ENCODE peak calls at places on chromosomes 7 and 10, in six cellular contexts. One of them, this sample, is unnamed.

GRCh38 chr10:30833625-30833970 is 198.1 kb downstream of the ZNF438 start:
- DNase-seq in CD8-positive, alpha-beta memory T cell: no peak
- DNase-seq in thoracic aorta: no peak
- DNase-seq in lung: no peak
- DNase-seq in spleen: peak; percentile 36
- DNase-seq in HepG2: no peak
- DNase-seq in this sample: no peak

GRCh38 chr7:25431956-25432355 is 203.7 kb upstream of the NPVF start:
- DNase-seq in thoracic aorta: no peak
- DNase-seq in HepG2: no peak
- DNase-seq in spleen: no peak
- DNase-seq in CD8-positive, alpha-beta memory T cell: no peak
- DNase-seq in lung: no peak
- DNase-seq in this sample: no peak

GRCh38 chr7:25804154-25804553 is 347.8 kb upstream of the NFE2L3 start:
- DNase-seq in HepG2: no peak
- DNase-seq in CD8-positive, alpha-beta memory T cell: no peak
- DNase-seq in lung: no peak
- DNase-seq in thoracic aorta: no peak
- DNase-seq in spleen: no peak
- DNase-seq in this sample: no peak

GRCh38 chr10:13206546-13207443 is 27.4 kb downstream of the UCMA start:
- DNase-seq in HepG2: peak; percentile 6
- DNase-seq in lung: no peak
- DNase-seq in thoracic aorta: no peak
- DNase-seq in CD8-positive, alpha-beta memory T cell: no peak
- DNase-seq in spleen: no peak
- DNase-seq in this sample: peak; percentile 15

GRCh38 chr7:2374830-2375728 is 20.5 kb downstream of the EIF3B start:
- DNase-seq in spleen: no peak
- DNase-seq in CD8-positive, alpha-beta memory T cell: no peak
- DNase-seq in HepG2: no peak
- DNase-seq in lung: no peak
- DNase-seq in thoracic aorta: no peak
- DNase-seq in this sample: no peak

GRCh38 chr7:102106625-102107024 is 180.0 kb upstream of the SH2B2 start:
- DNase-seq in CD8-positive, alpha-beta memory T cell: no peak
- DNase-seq in HepG2: no peak
- DNase-seq in thoracic aorta: no peak
- DNase-seq in lung: no peak
- DNase-seq in spleen: peak; percentile 35
- DNase-seq in this sample: no peak

GRCh38 chr7:121931149-121931922 is 58.4 kb downstream of the PTPRZ1 start:
- DNase-seq in HepG2: no peak
- DNase-seq in spleen: no peak
- DNase-seq in thoracic aorta: no peak
- DNase-seq in lung: no peak
- DNase-seq in CD8-positive, alpha-beta memory T cell: no peak
- DNase-seq in this sample: no peak

GRCh38 chr7:112550468-112551060 is 69.8 kb downstream of the LSMEM1 start:
- DNase-seq in HepG2: peak; percentile 60
- DNase-seq in spleen: no peak
- DNase-seq in CD8-positive, alpha-beta memory T cell: peak; percentile 4
- DNase-seq in lung: no peak
- DNase-seq in thoracic aorta: no peak
- DNase-seq in this sample: peak; percentile 72

GRCh38 chr10:107914450-107915276 is 750.2 kb upstream of the SORCS1 start:
- DNase-seq in HepG2: no peak
- DNase-seq in CD8-positive, alpha-beta memory T cell: no peak
- DNase-seq in thoracic aorta: no peak
- DNase-seq in lung: no peak
- DNase-seq in spleen: peak; percentile 76
- DNase-seq in this sample: no peak

DNA sequence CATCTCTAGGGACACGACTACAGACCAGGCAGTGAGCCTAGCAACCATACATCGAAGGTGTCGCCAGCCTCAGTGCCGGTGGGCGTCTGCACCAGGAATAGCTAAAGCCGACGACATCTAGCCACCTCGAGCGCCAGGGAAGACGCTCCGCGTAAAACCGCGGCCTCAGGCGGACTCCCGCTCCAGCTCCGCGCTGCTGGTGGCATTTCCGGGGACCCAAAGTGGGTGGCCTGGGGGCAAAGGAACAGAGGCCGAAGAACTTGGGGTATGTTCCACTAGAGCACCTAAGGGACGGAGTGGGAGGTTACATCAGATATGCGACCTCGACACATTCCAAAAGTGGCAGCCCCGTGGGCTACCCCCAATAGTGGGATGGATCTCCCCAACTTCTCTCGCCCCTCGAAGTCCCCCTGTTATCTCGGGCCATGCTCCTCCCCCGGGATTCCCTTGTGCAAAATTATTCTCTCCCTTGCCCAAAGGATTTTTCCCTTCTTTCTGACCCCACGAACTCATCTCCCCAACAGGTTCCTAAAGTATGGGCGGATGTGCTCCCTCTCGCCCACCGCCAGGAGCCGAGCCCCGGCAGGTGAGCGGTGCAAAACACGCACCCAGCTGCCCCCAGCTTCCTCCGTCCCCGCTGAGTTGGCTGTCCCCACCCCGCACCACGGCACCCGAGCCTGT is 1.2 kb downstream of the KCNMA1 start:
- DNase-seq in HepG2: no peak
- DNase-seq in thoracic aorta: no peak
- DNase-seq in spleen: no peak
- DNase-seq in CD8-positive, alpha-beta memory T cell: no peak
- DNase-seq in lung: no peak
- DNase-seq in this sample: no peak
- H3K4me1 ChIP-seq in HepG2: no peaks in the 10 kb centered on the region
- H3K4me1 ChIP-seq in thoracic aorta: peaks cover 67% of the 10 kb centered on the region
- H3K4me1 ChIP-seq in spleen: peaks cover 33% of the 10 kb centered on the region
- H3K4me1 ChIP-seq in CD8-positive, alpha-beta memory T cell: no peaks in the 10 kb centered on the region
- H3K4me1 ChIP-seq in lung: no peaks in the 10 kb centered on the region
- H3K4me1 ChIP-seq in this sample: no peaks in the 10 kb centered on the region

DNA sequence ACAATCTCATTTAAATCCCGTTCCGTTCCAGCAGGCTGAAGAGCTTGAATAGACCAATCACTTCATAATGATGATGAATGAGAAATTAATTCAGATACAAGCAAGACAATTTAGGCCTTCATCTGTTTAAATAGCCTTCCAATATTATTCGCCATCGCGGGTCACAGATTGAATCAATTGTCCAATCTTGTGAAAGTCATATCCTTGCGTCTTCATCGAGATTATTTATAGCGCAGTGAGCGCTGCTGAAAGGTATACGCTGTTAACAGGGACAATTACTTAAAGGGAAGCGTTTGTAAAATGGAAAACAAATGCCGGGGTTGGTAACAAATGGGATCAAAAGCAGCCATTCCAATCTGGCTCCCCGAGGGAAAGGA is 8.5 kb downstream of the EVX1 start:
- DNase-seq in spleen: no peak
- DNase-seq in thoracic aorta: no peak
- DNase-seq in CD8-positive, alpha-beta memory T cell: no peak
- DNase-seq in lung: no peak
- DNase-seq in HepG2: no peak
- DNase-seq in this sample: no peak
- H3K27ac ChIP-seq in spleen: no peak overlapping the region
- H3K27ac ChIP-seq in thoracic aorta: no peak overlapping the region
- H3K27ac ChIP-seq in CD8-positive, alpha-beta memory T cell: no peak overlapping the region
- H3K27ac ChIP-seq in lung: no peak overlapping the region
- H3K27ac ChIP-seq in HepG2: no peak overlapping the region
- H3K27ac ChIP-seq in this sample: no peak overlapping the region

GRCh38 chr10:79434816-79435215 is 10.6 kb downstream of the ZCCHC24 start:
- DNase-seq in spleen: peak; percentile 32
- DNase-seq in CD8-positive, alpha-beta memory T cell: no peak
- DNase-seq in HepG2: no peak
- DNase-seq in lung: no peak
- DNase-seq in thoracic aorta: no peak
- DNase-seq in this sample: no peak
- H3K36me3 ChIP-seq in spleen: peaks cover 5% of the 10 kb centered on the region
- H3K36me3 ChIP-seq in CD8-positive, alpha-beta memory T cell: no peaks in the 10 kb centered on the region
- H3K36me3 ChIP-seq in HepG2: no peaks in the 10 kb centered on the region
- H3K36me3 ChIP-seq in lung: no peaks in the 10 kb centered on the region
- H3K36me3 ChIP-seq in thoracic aorta: no peaks in the 10 kb centered on the region
- H3K36me3 ChIP-seq in this sample: no peaks in the 10 kb centered on the region

GRCh38 chr10:45466784-45467183 is 92.8 kb downstream of the ALOX5 start:
- DNase-seq in lung: no peak
- DNase-seq in spleen: peak; percentile 77
- DNase-seq in CD8-positive, alpha-beta memory T cell: no peak
- DNase-seq in HepG2: no peak
- DNase-seq in thoracic aorta: no peak
- DNase-seq in this sample: no peak
- H3K4me1 ChIP-seq in lung: peaks cover 10% of the 10 kb centered on the region
- H3K4me1 ChIP-seq in spleen: peaks cover 69% of the 10 kb centered on the region
- H3K4me1 ChIP-seq in CD8-positive, alpha-beta memory T cell: peaks cover 30% of the 10 kb centered on the region
- H3K4me1 ChIP-seq in HepG2: peaks cover 25% of the 10 kb centered on the region
- H3K4me1 ChIP-seq in thoracic aorta: peaks cover 17% of the 10 kb centered on the region
- H3K4me1 ChIP-seq in this sample: peaks cover 8% of the 10 kb centered on the region

DNA sequence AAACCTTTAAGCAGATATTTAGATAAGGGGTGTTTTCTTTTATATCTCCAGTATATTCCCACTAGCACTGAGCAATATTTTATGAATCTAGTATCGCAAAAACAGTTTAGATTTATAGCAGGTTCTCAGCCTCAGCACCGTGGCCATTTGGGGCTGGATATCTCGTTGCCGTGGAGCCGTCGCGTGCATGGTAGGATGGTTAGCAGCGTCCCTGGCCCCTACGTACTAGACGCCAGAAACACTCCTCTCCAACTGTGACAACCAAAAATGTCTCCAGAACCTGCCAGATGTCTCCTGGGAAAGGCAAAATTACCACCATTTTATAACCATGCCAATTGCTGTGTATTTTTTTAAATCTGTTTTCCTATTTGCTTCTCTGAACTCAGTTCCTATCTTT is 172.9 kb downstream of the CACNB2 start:
- DNase-seq in lung: no peak
- DNase-seq in HepG2: no peak
- DNase-seq in CD8-positive, alpha-beta memory T cell: no peak
- DNase-seq in spleen: no peak
- DNase-seq in thoracic aorta: no peak
- DNase-seq in this sample: no peak
- H3K27ac ChIP-seq in lung: peak overlapping the region; percentile 26
- H3K27ac ChIP-seq in HepG2: no peak overlapping the region
- H3K27ac ChIP-seq in CD8-positive, alpha-beta memory T cell: no peak overlapping the region
- H3K27ac ChIP-seq in spleen: no peak overlapping the region
- H3K27ac ChIP-seq in thoracic aorta: peak overlapping the region; percentile 73
- H3K27ac ChIP-seq in this sample: no peak overlapping the region

DNA sequence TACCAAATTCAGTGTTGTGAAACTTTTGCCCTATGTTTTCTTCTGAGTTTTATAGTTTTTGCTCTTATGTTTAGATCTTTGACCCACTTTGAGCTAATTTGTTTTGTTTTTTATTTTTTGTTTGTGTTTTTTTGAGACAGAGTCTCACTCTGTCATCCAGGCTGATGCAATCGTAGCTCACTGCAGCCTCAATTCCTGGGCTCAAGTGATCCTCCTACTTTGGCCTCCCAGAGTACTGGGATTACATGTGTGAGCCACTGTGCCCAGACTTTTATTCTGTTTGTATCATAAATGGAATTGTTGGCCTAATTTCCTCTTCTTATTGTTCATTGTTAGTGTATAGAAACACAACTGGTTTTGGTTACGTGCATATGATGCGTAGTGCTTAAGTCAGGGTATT is 43.2 kb upstream of the ZMIZ2 start:
- DNase-seq in HepG2: no peak
- DNase-seq in CD8-positive, alpha-beta memory T cell: no peak
- DNase-seq in spleen: peak; percentile 11
- DNase-seq in thoracic aorta: no peak
- DNase-seq in lung: no peak
- DNase-seq in this sample: no peak
- H3K36me3 ChIP-seq in HepG2: peaks cover 12% of the 10 kb centered on the region
- H3K36me3 ChIP-seq in CD8-positive, alpha-beta memory T cell: peaks cover 10% of the 10 kb centered on the region
- H3K36me3 ChIP-seq in spleen: peaks cover 59% of the 10 kb centered on the region
- H3K36me3 ChIP-seq in thoracic aorta: peaks cover 56% of the 10 kb centered on the region
- H3K36me3 ChIP-seq in lung: peaks cover 37% of the 10 kb centered on the region
- H3K36me3 ChIP-seq in this sample: peaks cover 23% of the 10 kb centered on the region

DNA sequence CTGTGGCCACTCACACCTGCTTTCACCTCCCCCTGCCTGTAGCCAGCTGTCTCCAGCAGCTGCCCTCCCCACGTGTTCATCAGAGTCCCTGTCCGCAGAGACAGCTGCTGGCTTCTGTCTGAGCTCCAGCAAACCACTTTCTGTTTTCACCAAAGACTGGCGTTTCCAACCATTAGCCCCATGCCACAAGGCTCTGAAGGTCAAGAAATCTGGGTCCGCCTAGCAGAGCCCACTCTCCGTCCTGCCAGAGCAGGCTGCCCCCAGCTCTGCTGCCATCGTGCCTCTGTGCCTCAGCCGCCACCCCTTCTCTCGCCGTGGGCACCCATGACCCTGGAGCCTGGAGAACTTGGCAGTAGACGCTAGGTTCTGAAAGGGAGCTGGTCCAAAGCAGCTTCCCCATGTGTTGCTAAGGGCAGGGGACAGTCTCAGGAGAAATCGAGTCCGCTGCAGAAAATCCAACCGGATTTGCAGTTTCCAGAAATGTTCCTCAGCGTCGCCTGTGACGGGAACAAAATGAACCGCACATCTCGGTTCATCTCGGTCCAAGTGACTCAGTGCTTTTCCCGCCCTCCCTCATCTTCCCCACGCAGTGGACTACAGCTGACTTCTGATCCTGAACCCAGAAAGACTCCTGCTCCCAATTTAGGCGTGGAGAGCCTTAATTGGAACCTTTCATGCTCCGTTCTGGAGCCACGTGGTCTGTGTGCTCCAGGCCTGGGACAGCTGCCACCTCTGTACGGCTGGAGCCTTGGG is 28.0 kb downstream of the TMEM120A start:
- DNase-seq in spleen: peak; percentile 59
- DNase-seq in CD8-positive, alpha-beta memory T cell: no peak
- DNase-seq in lung: no peak
- DNase-seq in thoracic aorta: peak; percentile 54
- DNase-seq in HepG2: no peak
- DNase-seq in this sample: no peak
- H3K4me1 ChIP-seq in spleen: peaks cover 76% of the 10 kb centered on the region
- H3K4me1 ChIP-seq in CD8-positive, alpha-beta memory T cell: no peaks in the 10 kb centered on the region
- H3K4me1 ChIP-seq in lung: peaks cover 10% of the 10 kb centered on the region
- H3K4me1 ChIP-seq in thoracic aorta: peaks cover 78% of the 10 kb centered on the region
- H3K4me1 ChIP-seq in HepG2: peaks cover 51% of the 10 kb centered on the region
- H3K4me1 ChIP-seq in this sample: peaks cover 3% of the 10 kb centered on the region